ENCODE peak calls at places on chromosomes 2 and 18, in four cellular contexts. N, S, X and P are unnamed samples.
A peak's percentile ranks its signal among the peaks of the same experiment; 100 is the strongest.

GRCh38 chr2:216302981-216303676 is 69.2 kb downstream of the MARCHF4 start:
- DNase-seq in N (no peak), S (no peak), X (no peak), P (peak; percentile 82)

GRCh38 chr2:232581725-232582124 is 31.2 kb downstream of the EIF4E2 start:
- DNase-seq in N (no peak), S (no peak), X (no peak), P (no peak)

GRCh38 chr2:95018301-95018700 is 7.2 kb upstream of the MAL start:
- DNase-seq in N (no peak), S (no peak), X (no peak), P (no peak)

GRCh38 chr2:113036763-113037162 is 15.9 kb downstream of the IL36B start:
- DNase-seq in N (no peak), S (no peak), X (no peak), P (no peak)

GRCh38 chr18:48543228-48543627 is 4.4 kb downstream of the CTIF start:
- DNase-seq in N (no peak), S (peak; percentile 36), X (peak; percentile 65), P (no peak)

GRCh38 chr2:188348974-188349500 is 57.4 kb downstream of the GULP1 start:
- DNase-seq in N (no peak), S (no peak), X (no peak), P (peak; percentile 8)

GRCh38 chr2:59177748-59178147 is 936.6 kb upstream of the FANCL start:
- DNase-seq in N (no peak), S (no peak), X (no peak), P (no peak)

GRCh38 chr2:162085090-162085891 is 11.3 kb upstream of the DPP4 start:
- DNase-seq in N (no peak), S (no peak), X (peak; percentile 85), P (peak; percentile 92)

GRCh38 chr2:158142568-158143332 is 41.1 kb downstream of the UPP2 start:
- DNase-seq in N (no peak), S (no peak), X (no peak), P (no peak)

GRCh38 chr2:80489718-80490117 is 185.2 kb upstream of the LRRTM1 start:
- DNase-seq in N (peak; percentile 4), S (no peak), X (no peak), P (peak; percentile 57)

GRCh38 chr18:43570593-43570992 is 293.3 kb upstream of the SYT4 start:
- DNase-seq in N (no peak), S (no peak), X (no peak), P (no peak)

GRCh38 chr2:37389984-37390765 is 45.7 kb downstream of the QPCT start:
- DNase-seq in N (peak; percentile 79), S (peak; percentile 33), X (peak; percentile 56), P (peak; percentile 96)

GRCh38 chr2:126850951-126851350 is 47.7 kb upstream of the TEX51 start:
- DNase-seq in N (no peak), S (no peak), X (no peak), P (no peak)

GRCh38 chr2:168913495-168913894 is 12.4 kb downstream of the G6PC2 start:
- DNase-seq in N (no peak), S (no peak), X (no peak), P (no peak)

GRCh38 chr2:177329035-177329434 is 63.5 kb upstream of the AGPS start:
- DNase-seq in N (no peak), S (no peak), X (no peak), P (no peak)

GRCh38 chr2:157810037-157810436 is 66.1 kb downstream of the ACVR1 start:
- DNase-seq in N (no peak), S (no peak), X (no peak), P (no peak)

GRCh38 chr2:237319086-237319820 is 94.7 kb downstream of the COL6A3 start:
- DNase-seq in N (no peak), S (no peak), X (no peak), P (no peak)

GRCh38 chr2:72919414-72920316 is 2.3 kb downstream of the EMX1 start:
- DNase-seq in N (no peak), S (no peak), X (no peak), P (no peak)
- TF ChIP-seq MAZ in N (no peak), S (no peak), X (no peak), P (no peak)

GRCh38 chr2:196066794-196067382 is 1.7 kb downstream of the DNAH7 start:
- DNase-seq in N (peak; percentile 42), S (peak; percentile 43), X (no peak), P (peak; percentile 35)
- TF ChIP-seq MAZ in N (no peak), S (no peak), X (no peak), P (no peak)

DNA sequence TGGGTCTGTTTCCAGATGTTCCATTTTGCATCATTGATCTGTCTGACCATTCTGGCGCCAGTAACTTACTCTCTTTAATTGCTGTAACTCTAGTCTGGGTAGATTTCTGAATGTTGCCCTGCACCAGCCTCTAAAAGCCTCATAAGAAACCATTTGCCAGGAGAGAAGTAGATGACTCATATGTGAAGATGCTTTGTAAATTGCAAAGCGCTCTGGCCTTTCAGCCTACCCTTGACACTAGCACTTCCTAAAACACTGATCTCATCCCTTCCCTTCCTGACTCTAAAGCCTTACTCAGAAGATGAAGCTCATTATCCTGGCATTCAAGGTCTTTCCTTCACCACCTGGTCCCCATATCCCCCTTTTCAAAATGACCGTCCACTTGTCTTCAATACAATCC is 193.2 kb upstream of the MEX3C start:
- DNase-seq in N (peak; percentile 3), S (no peak), X (no peak), P (no peak)
- TF ChIP-seq MAZ in N (no peak), S (no peak), X (no peak), P (no peak)

GRCh38 chr2:169946546-169946945 is 119.3 kb downstream of the UBR3 start:
- DNase-seq in N (no peak), S (no peak), X (no peak), P (no peak)
- TF ChIP-seq MAZ in N (no peak), S (no peak), X (no peak), P (no peak)

GRCh38 chr2:3492951-3493609 is 26.3 kb downstream of the ADI1 start:
- DNase-seq in N (no peak), S (no peak), X (peak; percentile 64), P (peak; percentile 96)
- TF ChIP-seq MAZ in N (no peak), S (no peak), X (no peak), P (no peak)